ENCODE peak calls at places on chromosomes 3 and 15, in ten cellular contexts. A, Y, Q, P, H, C, U, F, L and S are unnamed samples.

GRCh38 chr3:177051419-177051818 is 145.9 kb downstream of the TBL1XR1 start:
- DNase-seq in F (no peak), Y (no peak), H (no peak), P (no peak), C (no peak), A (no peak), Q (no peak), U (no peak), L (peak), S (no peak)

GRCh38 chr3:187550446-187550845 is 119.7 kb downstream of the SST start:
- DNase-seq in C (no peak), Y (no peak), U (no peak), P (no peak), Q (no peak), F (no peak), L (no peak), H (no peak), A (no peak), S (no peak)

GRCh38 chr15:41493205-41493901 is at the start of gene ITPKA:
- DNase-seq in Y (peak), Q (peak), U (peak), C (peak), A (peak), P (peak), L (peak), H (peak), F (peak), S (peak)

GRCh38 chr15:44038801-44039200 is 156.3 kb downstream of the FRMD5 start:
- DNase-seq in F (no peak), L (no peak), A (no peak), P (peak), Y (no peak), Q (no peak), H (no peak), U (no peak), C (no peak), S (no peak)

GRCh38 chr3:133676336-133677118 is 14.8 kb upstream of the TOPBP1 start:
- DNase-seq in C (no peak), L (no peak), H (no peak), P (no peak), F (no peak), Y (no peak), A (no peak), U (no peak), Q (no peak), S (no peak)

GRCh38 chr3:166190360-166190759 is 353.1 kb upstream of the BCHE start:
- DNase-seq in P (peak), Y (no peak), Q (peak), A (no peak), C (no peak), U (no peak), L (no peak), F (no peak), H (peak), S (no peak)

GRCh38 chr3:158058775-158059174 is 47.4 kb downstream of the SHOX2 start:
- DNase-seq in Q (no peak), F (no peak), H (no peak), P (no peak), A (no peak), L (peak), C (no peak), Y (no peak), U (no peak), S (no peak)

GRCh38 chr3:108378153-108378951 is 82.0 kb downstream of the HHLA2 start:
- DNase-seq in A (no peak), C (no peak), Q (no peak), U (no peak), P (no peak), L (no peak), H (no peak), F (no peak), Y (no peak), S (no peak)

GRCh38 chr3:53375019-53375418 is 27.7 kb upstream of the DCP1A start:
- DNase-seq in P (peak), Q (peak), F (peak), H (peak), L (no peak), A (peak), Y (peak), C (peak), U (peak), S (peak)

GRCh38 chr15:78343431-78343830 is 3.3 kb downstream of the CRABP1 start:
- DNase-seq in F (no peak), A (no peak), P (no peak), Q (no peak), U (no peak), Y (no peak), H (no peak), L (no peak), C (no peak), S (no peak)